ENCODE peak calls at places on chromosomes 16 and 17, in nine cellular contexts. L is prostate gland; X is mammary epithelial cell; T is CD8-positive, alpha-beta memory T cell; Z is small intestine; E is ascending aorta; Q is naive thymus-derived CD4-positive, alpha-beta T cell; B is cardiac muscle cell; M is A549. C is an unnamed sample.

GRCh38 chr17:76631821-76632565 is 11.6 kb downstream of the ST6GALNAC1 start:
- DNase-seq in T (no peak), Z (no peak), L (peak; percentile 43), E (no peak), B (no peak), Q (no peak), M (no peak), X (peak; percentile 19), C (peak; percentile 35)

GRCh38 chr16:3857189-3858013 is 23.1 kb downstream of the CREBBP start:
- DNase-seq in Q (no peak), M (no peak), T (no peak), E (no peak), X (peak; percentile 71), Z (no peak), B (no peak), L (no peak), C (no peak)

GRCh38 chr17:76748657-76749056 is 10.7 kb downstream of the MFSD11 start:
- DNase-seq in E (no peak), T (no peak), B (no peak), M (no peak), X (no peak), Q (no peak), L (no peak), Z (no peak), C (no peak)

GRCh38 chr16:49441366-49441780 is 67.8 kb downstream of the C16orf78 start:
- DNase-seq in T (peak; percentile 78), E (no peak), X (no peak), B (peak; percentile 52), L (no peak), M (no peak), Z (peak; percentile 54), Q (peak; percentile 87), C (peak; percentile 90)

GRCh38 chr16:69613283-69614154 is 47.8 kb downstream of the NFAT5 start:
- DNase-seq in M (peak; percentile 54), E (no peak), Z (peak; percentile 78), T (no peak), Q (no peak), L (peak; percentile 49), X (peak; percentile 88), B (no peak), C (no peak)

GRCh38 chr17:59786536-59787319 is 79.3 kb downstream of the VMP1 start:
- DNase-seq in X (peak; percentile 100), Q (peak; percentile 90), E (peak; percentile 35), Z (peak; percentile 87), T (peak; percentile 76), M (peak; percentile 100), L (peak; percentile 90), B (peak; percentile 72), C (peak; percentile 78)

GRCh38 chr17:30551666-30552339 is 74.6 kb downstream of the GOSR1 start:
- DNase-seq in B (no peak), Q (no peak), X (no peak), T (no peak), E (no peak), M (no peak), Z (no peak), L (no peak), C (no peak)

GRCh38 chr16:66399930-66400329 is 27.2 kb upstream of the BEAN1 start:
- DNase-seq in M (no peak), B (no peak), T (no peak), L (no peak), Z (no peak), Q (no peak), E (no peak), X (no peak), C (no peak)

GRCh38 chr17:17740627-17741237 is 59.5 kb downstream of the RAI1 start:
- DNase-seq in B (no peak), X (peak; percentile 61), M (no peak), Q (peak; percentile 67), Z (no peak), L (no peak), E (no peak), T (no peak), C (peak; percentile 52)

GRCh38 chr17:55605705-55606104 is 94.5 kb upstream of the SMIM36 start:
- DNase-seq in Z (no peak), L (no peak), Q (no peak), B (no peak), M (no peak), X (no peak), T (no peak), E (no peak), C (no peak)

GRCh38 chr17:45793999-45794540 is 9.9 kb downstream of the CRHR1 start:
- DNase-seq in E (no peak), B (no peak), L (no peak), Q (no peak), Z (no peak), X (no peak), T (no peak), M (no peak), C (no peak)

GRCh38 chr16:11497329-11497805 is 89.4 kb downstream of the LITAF start:
- DNase-seq in B (peak; percentile 71), X (peak; percentile 96), M (peak; percentile 92), E (peak; percentile 94), T (no peak), Q (no peak), Z (peak; percentile 68), L (peak; percentile 95), C (peak; percentile 10)

GRCh38 chr16:75457485-75458021 is 6.9 kb downstream of the TMEM170A start:
- DNase-seq in Q (no peak), E (no peak), T (no peak), X (no peak), Z (no peak), B (no peak), L (no peak), M (no peak), C (no peak)

GRCh38 chr17:76727745-76728456 is 1.3 kb downstream of the METTL23 start:
- DNase-seq in T (peak; percentile 40), L (no peak), B (no peak), Z (peak; percentile 41), M (no peak), E (no peak), X (no peak), Q (no peak), C (peak; percentile 43)

GRCh38 chr17:72258711-72259110 is 137.9 kb downstream of the SOX9 start:
- DNase-seq in Z (no peak), X (no peak), B (no peak), T (no peak), L (no peak), E (no peak), Q (no peak), M (no peak), C (no peak)

GRCh38 chr16:89645122-89645521 is 12.4 kb downstream of the CHMP1A start:
- DNase-seq in L (no peak), E (no peak), B (no peak), X (no peak), M (no peak), Z (no peak), T (no peak), Q (no peak), C (no peak)

GRCh38 chr17:28407130-28407973 is 1.3 kb upstream of the SLC46A1 start:
- DNase-seq in Z (no peak), T (no peak), L (peak; percentile 59), M (no peak), B (peak; percentile 14), X (peak; percentile 97), Q (no peak), E (no peak), C (no peak)

GRCh38 chr17:43548689-43549379 is 2.7 kb upstream of the ETV4 start:
- DNase-seq in E (no peak), Q (no peak), Z (no peak), T (no peak), L (no peak), X (peak; percentile 43), B (no peak), M (no peak), C (no peak)

GRCh38 chr16:85652431-85653221 is 36.1 kb downstream of the GINS2 start:
- DNase-seq in X (no peak), L (no peak), B (peak; percentile 51), Z (peak; percentile 25), E (no peak), Q (no peak), M (peak; percentile 62), T (peak; percentile 27), C (peak; percentile 6)

GRCh38 chr17:55273579-55274370 is 9.0 kb downstream of the HLF start:
- DNase-seq in E (peak; percentile 62), Q (no peak), B (no peak), X (peak; percentile 68), T (no peak), Z (peak; percentile 19), L (peak; percentile 80), M (peak; percentile 13), C (no peak)

GRCh38 chr17:29010129-29010528 is 4.3 kb upstream of the SEZ6 start:
- DNase-seq in Q (no peak), M (no peak), E (no peak), X (no peak), T (no peak), Z (no peak), B (no peak), L (no peak), C (no peak)

GRCh38 chr17:43608313-43608712 is 53.4 kb downstream of the MEOX1 start:
- DNase-seq in Z (no peak), X (peak; percentile 73), M (peak; percentile 75), L (no peak), E (no peak), B (no peak), Q (no peak), T (no peak), C (no peak)

GRCh38 chr17:79019260-79019630 is 4.7 kb upstream of the C1QTNF1 start:
- DNase-seq in L (no peak), T (no peak), M (no peak), E (no peak), X (no peak), Z (peak; percentile 85), Q (no peak), B (no peak), C (no peak)
- H3K4me1 ChIP-seq in L (peaks cover 3% of the 10 kb centered on the region), T (no peaks in the 10 kb centered on the region), M (peaks cover 12% of the 10 kb centered on the region), E (peaks cover 19% of the 10 kb centered on the region), X (peaks cover 36% of the 10 kb centered on the region), Z (peaks cover 6% of the 10 kb centered on the region), Q (no peaks in the 10 kb centered on the region), B (peaks cover 20% of the 10 kb centered on the region), C (peaks cover 6% of the 10 kb centered on the region)

DNA sequence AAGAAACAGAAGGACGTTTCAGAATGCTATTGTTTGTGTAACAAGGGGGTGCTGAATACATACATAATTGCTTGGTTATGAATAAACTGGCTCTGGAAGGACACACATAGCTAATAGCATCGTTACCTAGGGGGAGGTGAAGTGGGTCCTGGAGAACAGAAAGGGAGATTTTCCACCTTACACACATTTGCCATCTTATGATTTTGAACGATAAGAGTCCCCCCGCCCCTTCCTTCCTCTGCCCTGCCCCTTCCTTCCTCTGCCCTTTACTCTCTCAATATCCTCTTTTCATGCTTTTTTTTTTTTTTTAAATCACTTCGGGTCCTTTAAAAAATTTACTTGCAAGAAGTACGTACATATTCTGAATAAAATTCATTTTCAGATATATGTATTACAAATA is 902 bp upstream of the DHRS7B start:
- DNase-seq in L (no peak), Z (no peak), B (no peak), T (peak; percentile 72), X (no peak), E (no peak), M (no peak), Q (peak; percentile 72), C (peak; percentile 71)
- H3K4me3 ChIP-seq in L (no peak overlapping the region), Z (no peak overlapping the region), B (peak overlapping the region; percentile 77), T (peak overlapping the region; percentile 88), X (no peak overlapping the region), E (no peak overlapping the region), M (peak overlapping the region; percentile 83), Q (peak overlapping the region; percentile 86), C (peak overlapping the region; percentile 99)

GRCh38 chr17:8125947-8126305 is 2.0 kb upstream of the HES7 start:
- DNase-seq in M (peak; percentile 75), X (peak; percentile 44), Q (no peak), Z (peak; percentile 8), B (peak; percentile 44), E (no peak), T (no peak), L (peak; percentile 17), C (no peak)
- H3K4me1 ChIP-seq in M (peaks cover 19% of the 10 kb centered on the region), X (peaks cover 43% of the 10 kb centered on the region), Q (peaks cover 45% of the 10 kb centered on the region), Z (peaks cover 15% of the 10 kb centered on the region), B (peaks cover 4% of the 10 kb centered on the region), E (peaks cover 24% of the 10 kb centered on the region), T (peaks cover 43% of the 10 kb centered on the region), L (peaks cover 4% of the 10 kb centered on the region), C (peaks cover 64% of the 10 kb centered on the region)

GRCh38 chr16:87945351-87946042 is 5.7 kb upstream of the BANP start:
- DNase-seq in X (peak; percentile 80), M (peak; percentile 50), Q (no peak), B (peak; percentile 42), L (peak; percentile 83), T (peak; percentile 42), E (no peak), Z (peak; percentile 63), C (peak; percentile 36)
- H3K4me3 ChIP-seq in X (no peak overlapping the region), M (no peak overlapping the region), Q (no peak overlapping the region), B (no peak overlapping the region), L (peak overlapping the region; percentile 28), T (no peak overlapping the region), E (peak overlapping the region; percentile 41), Z (peak overlapping the region; percentile 23), C (peak overlapping the region; percentile 13)

C was measured in CD4-positive, CD25-positive, alpha-beta regulatory T cell.